ENCODE peak calls at places on chromosomes 5 and 9, in ten cellular contexts. One of them, this sample, is unnamed.
A peak's percentile ranks its signal among the peaks of the same experiment; 100 is the strongest.

GRCh38 chr5:52844885-52845284 is 57.2 kb downstream of the ITGA1 start:
- DNase-seq in NCI-H1092: no peak
- DNase-seq in GM19239: no peak
- DNase-seq in EL: peak; percentile 54
- DNase-seq in right lobe of liver: no peak
- DNase-seq in neuronal stem cell: no peak
- DNase-seq in RWPE1: no peak
- DNase-seq in stimulated activated CD8-positive, alpha-beta memory T cell treated with anti-CD3 and anti-CD28 coated beads, Interleukin-4, amount 100 ng/mL, for 48 hours: no peak
- DNase-seq in RCC 7860: no peak
- DNase-seq in ureter: no peak
- DNase-seq in this sample: no peak

GRCh38 chr5:95822408-95823240 is at the start of gene GLRX:
- DNase-seq in NCI-H1092: no peak
- DNase-seq in GM19239: no peak
- DNase-seq in EL: peak; percentile 95
- DNase-seq in right lobe of liver: peak; percentile 69
- DNase-seq in neuronal stem cell: peak; percentile 42
- DNase-seq in RWPE1: peak; percentile 91
- DNase-seq in stimulated activated CD8-positive, alpha-beta memory T cell treated with anti-CD3 and anti-CD28 coated beads, Interleukin-4, amount 100 ng/mL, for 48 hours: peak; percentile 71
- DNase-seq in RCC 7860: peak; percentile 50
- DNase-seq in ureter: peak; percentile 80
- DNase-seq in this sample: peak; percentile 66

GRCh38 chr5:135835766-135836165 is 1.3 kb downstream of the SLC25A48 start:
- DNase-seq in NCI-H1092: no peak
- DNase-seq in GM19239: no peak
- DNase-seq in EL: no peak
- DNase-seq in right lobe of liver: no peak
- DNase-seq in neuronal stem cell: no peak
- DNase-seq in RWPE1: no peak
- DNase-seq in stimulated activated CD8-positive, alpha-beta memory T cell treated with anti-CD3 and anti-CD28 coated beads, Interleukin-4, amount 100 ng/mL, for 48 hours: no peak
- DNase-seq in RCC 7860: no peak
- DNase-seq in ureter: peak; percentile 33
- DNase-seq in this sample: no peak

GRCh38 chr9:100587375-100587774 is 9.5 kb downstream of the CAVIN4 start:
- DNase-seq in NCI-H1092: no peak
- DNase-seq in GM19239: no peak
- DNase-seq in EL: peak; percentile 18
- DNase-seq in right lobe of liver: no peak
- DNase-seq in neuronal stem cell: no peak
- DNase-seq in RWPE1: no peak
- DNase-seq in stimulated activated CD8-positive, alpha-beta memory T cell treated with anti-CD3 and anti-CD28 coated beads, Interleukin-4, amount 100 ng/mL, for 48 hours: no peak
- DNase-seq in RCC 7860: peak; percentile 91
- DNase-seq in ureter: no peak
- DNase-seq in this sample: no peak

GRCh38 chr9:72577212-72577753 is 55.9 kb downstream of the TMC1 start:
- DNase-seq in NCI-H1092: no peak
- DNase-seq in GM19239: no peak
- DNase-seq in EL: peak; percentile 86
- DNase-seq in right lobe of liver: no peak
- DNase-seq in neuronal stem cell: no peak
- DNase-seq in RWPE1: peak; percentile 85
- DNase-seq in stimulated activated CD8-positive, alpha-beta memory T cell treated with anti-CD3 and anti-CD28 coated beads, Interleukin-4, amount 100 ng/mL, for 48 hours: no peak
- DNase-seq in RCC 7860: peak; percentile 14
- DNase-seq in ureter: peak; percentile 44
- DNase-seq in this sample: peak; percentile 74

GRCh38 chr5:31193591-31194457 is at the start of gene CDH6:
- DNase-seq in NCI-H1092: peak; percentile 41
- DNase-seq in GM19239: no peak
- DNase-seq in EL: peak; percentile 16
- DNase-seq in right lobe of liver: peak; percentile 30
- DNase-seq in neuronal stem cell: peak; percentile 90
- DNase-seq in RWPE1: peak; percentile 20
- DNase-seq in stimulated activated CD8-positive, alpha-beta memory T cell treated with anti-CD3 and anti-CD28 coated beads, Interleukin-4, amount 100 ng/mL, for 48 hours: no peak
- DNase-seq in RCC 7860: peak; percentile 79
- DNase-seq in ureter: no peak
- DNase-seq in this sample: peak; percentile 58

GRCh38 chr9:121840838-121841760 is 189.7 kb downstream of the DAB2IP start:
- DNase-seq in NCI-H1092: no peak
- DNase-seq in GM19239: no peak
- DNase-seq in EL: no peak
- DNase-seq in right lobe of liver: no peak
- DNase-seq in neuronal stem cell: no peak
- DNase-seq in RWPE1: no peak
- DNase-seq in stimulated activated CD8-positive, alpha-beta memory T cell treated with anti-CD3 and anti-CD28 coated beads, Interleukin-4, amount 100 ng/mL, for 48 hours: peak; percentile 49
- DNase-seq in RCC 7860: no peak
- DNase-seq in ureter: peak; percentile 25
- DNase-seq in this sample: no peak

GRCh38 chr5:43661102-43661501 is 58.1 kb downstream of the NNT start:
- DNase-seq in NCI-H1092: no peak
- DNase-seq in GM19239: no peak
- DNase-seq in EL: peak; percentile 52
- DNase-seq in right lobe of liver: no peak
- DNase-seq in neuronal stem cell: peak; percentile 15
- DNase-seq in RWPE1: no peak
- DNase-seq in stimulated activated CD8-positive, alpha-beta memory T cell treated with anti-CD3 and anti-CD28 coated beads, Interleukin-4, amount 100 ng/mL, for 48 hours: peak; percentile 52
- DNase-seq in RCC 7860: peak; percentile 34
- DNase-seq in ureter: no peak
- DNase-seq in this sample: peak; percentile 51

GRCh38 chr9:116706310-116707290 is 19.5 kb downstream of the TRIM32 start:
- DNase-seq in NCI-H1092: no peak
- DNase-seq in GM19239: no peak
- DNase-seq in EL: no peak
- DNase-seq in right lobe of liver: no peak
- DNase-seq in neuronal stem cell: no peak
- DNase-seq in RWPE1: no peak
- DNase-seq in stimulated activated CD8-positive, alpha-beta memory T cell treated with anti-CD3 and anti-CD28 coated beads, Interleukin-4, amount 100 ng/mL, for 48 hours: no peak
- DNase-seq in RCC 7860: no peak
- DNase-seq in ureter: no peak
- DNase-seq in this sample: no peak

GRCh38 chr5:37248970-37249819 is at the start of gene CPLANE1:
- DNase-seq in NCI-H1092: peak; percentile 77
- DNase-seq in GM19239: peak; percentile 50
- DNase-seq in EL: peak; percentile 82
- DNase-seq in right lobe of liver: peak; percentile 83
- DNase-seq in neuronal stem cell: peak; percentile 85
- DNase-seq in RWPE1: peak; percentile 61
- DNase-seq in stimulated activated CD8-positive, alpha-beta memory T cell treated with anti-CD3 and anti-CD28 coated beads, Interleukin-4, amount 100 ng/mL, for 48 hours: peak; percentile 72
- DNase-seq in RCC 7860: peak; percentile 60
- DNase-seq in ureter: peak; percentile 65
- DNase-seq in this sample: peak; percentile 80

GRCh38 chr5:119926301-119926700 is 296.9 kb downstream of the FAM170A start:
- DNase-seq in NCI-H1092: no peak
- DNase-seq in GM19239: no peak
- DNase-seq in EL: no peak
- DNase-seq in right lobe of liver: no peak
- DNase-seq in neuronal stem cell: no peak
- DNase-seq in RWPE1: no peak
- DNase-seq in stimulated activated CD8-positive, alpha-beta memory T cell treated with anti-CD3 and anti-CD28 coated beads, Interleukin-4, amount 100 ng/mL, for 48 hours: no peak
- DNase-seq in RCC 7860: no peak
- DNase-seq in ureter: no peak
- DNase-seq in this sample: peak; percentile 4

GRCh38 chr5:172175263-172175719 is 12.7 kb downstream of the STK10 start:
- DNase-seq in NCI-H1092: no peak
- DNase-seq in GM19239: peak; percentile 62
- DNase-seq in EL: peak; percentile 21
- DNase-seq in right lobe of liver: peak; percentile 73
- DNase-seq in neuronal stem cell: no peak
- DNase-seq in RWPE1: no peak
- DNase-seq in stimulated activated CD8-positive, alpha-beta memory T cell treated with anti-CD3 and anti-CD28 coated beads, Interleukin-4, amount 100 ng/mL, for 48 hours: peak; percentile 92
- DNase-seq in RCC 7860: no peak
- DNase-seq in ureter: peak; percentile 74
- DNase-seq in this sample: no peak

GRCh38 chr5:1319436-1320343 is 24.8 kb upstream of the TERT start:
- DNase-seq in NCI-H1092: no peak
- DNase-seq in GM19239: no peak
- DNase-seq in EL: no peak
- DNase-seq in right lobe of liver: no peak
- DNase-seq in neuronal stem cell: no peak
- DNase-seq in RWPE1: no peak
- DNase-seq in stimulated activated CD8-positive, alpha-beta memory T cell treated with anti-CD3 and anti-CD28 coated beads, Interleukin-4, amount 100 ng/mL, for 48 hours: no peak
- DNase-seq in RCC 7860: no peak
- DNase-seq in ureter: no peak
- DNase-seq in this sample: peak; percentile 83

GRCh38 chr5:39691993-39692392 is 267.2 kb upstream of the DAB2 start:
- DNase-seq in NCI-H1092: no peak
- DNase-seq in GM19239: no peak
- DNase-seq in EL: no peak
- DNase-seq in right lobe of liver: no peak
- DNase-seq in neuronal stem cell: no peak
- DNase-seq in RWPE1: no peak
- DNase-seq in stimulated activated CD8-positive, alpha-beta memory T cell treated with anti-CD3 and anti-CD28 coated beads, Interleukin-4, amount 100 ng/mL, for 48 hours: no peak
- DNase-seq in RCC 7860: no peak
- DNase-seq in ureter: no peak
- DNase-seq in this sample: peak; percentile 50

GRCh38 chr9:101027246-101027645 is 1.3 kb upstream of the PLPPR1 start:
- DNase-seq in NCI-H1092: no peak
- DNase-seq in GM19239: no peak
- DNase-seq in EL: no peak
- DNase-seq in right lobe of liver: no peak
- DNase-seq in neuronal stem cell: no peak
- DNase-seq in RWPE1: no peak
- DNase-seq in stimulated activated CD8-positive, alpha-beta memory T cell treated with anti-CD3 and anti-CD28 coated beads, Interleukin-4, amount 100 ng/mL, for 48 hours: no peak
- DNase-seq in RCC 7860: no peak
- DNase-seq in ureter: no peak
- DNase-seq in this sample: no peak

GRCh38 chr5:170360712-170361501 is 28.3 kb downstream of the KCNMB1 start:
- DNase-seq in NCI-H1092: no peak
- DNase-seq in GM19239: no peak
- DNase-seq in EL: no peak
- DNase-seq in right lobe of liver: no peak
- DNase-seq in neuronal stem cell: no peak
- DNase-seq in RWPE1: no peak
- DNase-seq in stimulated activated CD8-positive, alpha-beta memory T cell treated with anti-CD3 and anti-CD28 coated beads, Interleukin-4, amount 100 ng/mL, for 48 hours: no peak
- DNase-seq in RCC 7860: no peak
- DNase-seq in ureter: no peak
- DNase-seq in this sample: no peak

GRCh38 chr9:130888146-130888885 is 8.3 kb downstream of the QRFP start:
- DNase-seq in NCI-H1092: no peak
- DNase-seq in GM19239: no peak
- DNase-seq in EL: no peak
- DNase-seq in right lobe of liver: no peak
- DNase-seq in neuronal stem cell: no peak
- DNase-seq in RWPE1: no peak
- DNase-seq in stimulated activated CD8-positive, alpha-beta memory T cell treated with anti-CD3 and anti-CD28 coated beads, Interleukin-4, amount 100 ng/mL, for 48 hours: no peak
- DNase-seq in RCC 7860: no peak
- DNase-seq in ureter: no peak
- DNase-seq in this sample: no peak

GRCh38 chr5:73129143-73129542 is 8.8 kb downstream of the TMEM171 start:
- DNase-seq in NCI-H1092: no peak
- DNase-seq in GM19239: no peak
- DNase-seq in EL: no peak
- DNase-seq in right lobe of liver: no peak
- DNase-seq in neuronal stem cell: no peak
- DNase-seq in RWPE1: no peak
- DNase-seq in stimulated activated CD8-positive, alpha-beta memory T cell treated with anti-CD3 and anti-CD28 coated beads, Interleukin-4, amount 100 ng/mL, for 48 hours: no peak
- DNase-seq in RCC 7860: no peak
- DNase-seq in ureter: no peak
- DNase-seq in this sample: no peak

GRCh38 chr5:39500656-39501295 is 76.0 kb upstream of the DAB2 start:
- DNase-seq in NCI-H1092: no peak
- DNase-seq in GM19239: no peak
- DNase-seq in EL: no peak
- DNase-seq in right lobe of liver: no peak
- DNase-seq in neuronal stem cell: no peak
- DNase-seq in RWPE1: no peak
- DNase-seq in stimulated activated CD8-positive, alpha-beta memory T cell treated with anti-CD3 and anti-CD28 coated beads, Interleukin-4, amount 100 ng/mL, for 48 hours: no peak
- DNase-seq in RCC 7860: peak; percentile 54
- DNase-seq in ureter: no peak
- DNase-seq in this sample: no peak

GRCh38 chr9:118336167-118336951 is 632.2 kb downstream of the TLR4 start:
- DNase-seq in NCI-H1092: no peak
- DNase-seq in GM19239: no peak
- DNase-seq in EL: no peak
- DNase-seq in right lobe of liver: no peak
- DNase-seq in neuronal stem cell: no peak
- DNase-seq in RWPE1: no peak
- DNase-seq in stimulated activated CD8-positive, alpha-beta memory T cell treated with anti-CD3 and anti-CD28 coated beads, Interleukin-4, amount 100 ng/mL, for 48 hours: no peak
- DNase-seq in RCC 7860: peak; percentile 79
- DNase-seq in ureter: no peak
- DNase-seq in this sample: no peak

GRCh38 chr5:111775224-111775623 is 18.2 kb upstream of the NREP start:
- DNase-seq in NCI-H1092: no peak
- DNase-seq in GM19239: no peak
- DNase-seq in EL: no peak
- DNase-seq in right lobe of liver: no peak
- DNase-seq in neuronal stem cell: no peak
- DNase-seq in RWPE1: no peak
- DNase-seq in stimulated activated CD8-positive, alpha-beta memory T cell treated with anti-CD3 and anti-CD28 coated beads, Interleukin-4, amount 100 ng/mL, for 48 hours: no peak
- DNase-seq in RCC 7860: no peak
- DNase-seq in ureter: no peak
- DNase-seq in this sample: no peak